ENCODE peak calls at places on chromosomes 1 and 21, in eight cellular contexts. W is CD8-positive, alpha-beta T cell; R is lower lobe of right lung; Y is transverse colon; O is prostate gland; T is upper lobe of right lung; Z is pancreas; D is endodermal cell. M is an unnamed sample.

GRCh38 chr1:59879556-59879955 is 47.0 kb downstream of the CYP2J2 start:
- DNase-seq in T (no peak), Z (peak), O (peak), W (peak), R (peak), Y (peak), D (peak), M (peak)

GRCh38 chr1:184299076-184299790 is 87.6 kb upstream of the C1orf21 start:
- DNase-seq in R (no peak), W (no peak), T (no peak), Y (no peak), O (no peak), Z (no peak), D (no peak), M (no peak)

GRCh38 chr1:68143633-68144032 is 88.7 kb downstream of the WLS start:
- DNase-seq in Y (no peak), W (no peak), Z (no peak), T (no peak), R (no peak), D (no peak), O (no peak), M (no peak)

GRCh38 chr1:240739754-240740153 is 127.8 kb upstream of the GREM2 start:
- DNase-seq in O (no peak), D (no peak), R (no peak), Z (no peak), T (no peak), W (no peak), Y (no peak), M (no peak)

GRCh38 chr1:29708381-29708780 is 472.1 kb downstream of the PTPRU start:
- DNase-seq in O (no peak), W (no peak), Z (no peak), R (no peak), D (no peak), Y (no peak), T (peak), M (no peak)

GRCh38 chr1:151972533-151973270 is 21.0 kb downstream of the S100A10 start:
- DNase-seq in Y (peak), R (no peak), D (peak), T (no peak), Z (peak), W (no peak), O (peak), M (no peak)

GRCh38 chr1:42173155-42173933 is 8.8 kb upstream of the GUCA2A start:
- DNase-seq in T (peak), W (peak), O (peak), Z (peak), R (peak), D (peak), Y (peak), M (no peak)

GRCh38 chr1:71351438-71351837 is 270.6 kb upstream of the ZRANB2 start:
- DNase-seq in O (no peak), R (no peak), Y (no peak), D (no peak), W (no peak), T (no peak), Z (no peak), M (no peak)

GRCh38 chr1:100883963-100884362 is 10.7 kb downstream of the EXTL2 start:
- DNase-seq in O (no peak), D (no peak), R (no peak), T (no peak), Y (no peak), Z (no peak), W (no peak), M (no peak)

GRCh38 chr21:33025471-33026298 is at the start of gene OLIG2:
- DNase-seq in W (no peak), Z (no peak), D (peak), O (no peak), Y (no peak), R (no peak), T (no peak), M (peak)

GRCh38 chr21:33023574-33024277 is 2.0 kb upstream of the OLIG2 start:
- DNase-seq in D (peak), T (no peak), R (no peak), O (no peak), W (no peak), Y (no peak), Z (no peak), M (peak)

GRCh38 chr21:33024278-33025103 is 1.2 kb upstream of the OLIG2 start:
- DNase-seq in D (peak), Z (no peak), Y (no peak), T (no peak), W (no peak), R (no peak), O (no peak), M (no peak)

GRCh38 chr21:33026299-33026858 is 644 bp downstream of the OLIG2 start:
- DNase-seq in T (no peak), D (peak), Z (no peak), W (no peak), O (no peak), R (no peak), Y (no peak), M (no peak)

DNA sequence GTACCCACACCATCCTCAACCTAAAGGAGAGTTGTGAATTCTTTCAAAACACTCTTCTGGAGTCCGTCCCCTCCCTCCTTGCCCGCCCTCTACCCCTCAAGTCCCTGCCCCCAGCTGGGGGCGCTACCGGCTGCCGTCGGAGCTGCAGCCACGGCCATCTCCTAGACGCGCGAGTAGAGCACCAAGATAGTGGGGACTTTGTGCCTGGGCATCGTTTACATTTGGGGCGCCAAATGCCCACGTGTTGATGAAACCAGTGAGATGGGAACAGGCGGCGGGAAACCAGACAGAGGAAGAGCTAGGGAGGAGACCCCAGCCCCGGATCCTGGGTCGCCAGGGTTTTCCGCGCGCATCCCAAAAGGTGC is 647 bp upstream of the OLIG2 start:
- DNase-seq in D (peak), Y (no peak), O (no peak), W (no peak), Z (no peak), R (no peak), T (no peak), M (no peak)
- H3K27ac ChIP-seq in D (no peak), Y (no peak), O (no peak), W (no peak), Z (no peak), R (no peak), T (no peak), M (peak)

GRCh38 chr1:230109871-230110667 is 43.0 kb downstream of the GALNT2 start:
- DNase-seq in W (no peak), O (no peak), Y (peak), Z (no peak), T (no peak), D (peak), R (no peak), M (no peak)
- TF ChIP-seq CTCF in W (peak), O (no peak), Y (no peak), Z (no peak), T (no peak), D (no peak), R (no peak), M (no peak)

GRCh38 chr1:36324322-36324802 is 917 bp upstream of the EVA1B start:
- DNase-seq in Z (no peak), W (no peak), D (no peak), O (no peak), R (no peak), Y (no peak), T (no peak), M (no peak)
- H3K4me3 ChIP-seq in Z (no peak), W (peak), D (peak), O (peak), R (peak), Y (no peak), T (peak), M (peak)

DNA sequence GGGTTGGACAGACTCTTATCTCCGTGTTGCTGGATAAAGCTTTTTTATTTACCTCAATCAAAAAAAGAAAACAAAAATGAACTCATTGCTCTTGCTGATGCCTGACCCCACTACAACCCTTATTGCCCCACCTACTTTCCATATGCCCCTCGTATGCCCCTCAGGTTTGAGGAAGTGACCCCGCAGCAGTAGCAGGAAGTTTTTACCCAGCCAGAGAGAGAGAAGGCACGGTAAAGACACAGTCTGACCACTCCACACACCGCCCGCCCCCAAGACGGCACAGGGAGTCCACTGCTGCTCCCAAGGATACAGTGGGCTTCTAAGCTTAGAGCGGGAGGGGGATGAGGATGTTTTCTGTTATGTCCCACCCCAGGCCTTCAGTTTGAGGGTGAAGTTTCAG is 9.8 kb downstream of the PLEKHO1 start:
- DNase-seq in W (no peak), T (no peak), R (peak), O (no peak), D (no peak), Z (no peak), Y (peak), M (no peak)
- H3K27ac ChIP-seq in W (no peak), T (peak), R (peak), O (peak), D (no peak), Z (no peak), Y (peak), M (peak)

DNA sequence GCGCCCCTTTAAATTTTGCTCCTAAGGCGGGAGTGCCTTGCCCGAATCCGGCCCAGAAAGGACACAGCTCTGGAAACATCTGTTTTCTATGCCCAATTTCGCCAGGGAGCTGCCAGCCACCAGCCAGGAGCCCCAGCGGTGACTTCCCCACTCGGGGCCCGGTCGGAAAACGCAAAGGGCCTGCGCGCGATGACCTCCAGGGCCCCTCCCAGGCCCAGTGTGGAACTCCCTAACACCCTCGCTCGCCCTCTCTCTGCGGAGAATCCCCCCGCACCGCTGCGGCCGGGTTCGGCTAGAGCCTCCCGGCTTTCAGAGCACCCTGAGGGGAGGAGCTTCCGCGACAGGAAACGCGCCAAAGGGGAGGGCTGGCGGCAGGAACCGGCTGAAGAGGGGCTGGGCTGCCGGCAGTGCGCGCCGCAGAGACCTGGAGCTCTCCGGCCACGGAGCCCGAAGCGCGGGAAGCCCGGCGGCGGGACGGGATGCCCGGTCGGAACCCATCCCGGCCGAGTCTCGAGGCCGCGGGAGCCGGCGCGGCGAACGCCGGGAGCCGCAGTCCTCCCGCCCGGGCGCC is 505 bp downstream of the CLSPN start:
- DNase-seq in D (peak), Y (peak), R (peak), Z (peak), O (peak), T (peak), W (peak), M (peak)
- TF ChIP-seq CTCF in D (peak), Y (no peak), R (peak), Z (no peak), O (no peak), T (peak), W (no peak), M (no peak)

GRCh38 chr1:48258106-48258505 is 35.6 kb downstream of the SLC5A9 start:
- DNase-seq in W (no peak), D (no peak), Y (no peak), T (no peak), R (no peak), O (no peak), Z (no peak), M (no peak)
- H3K4me3 ChIP-seq in W (no peak), D (no peak), Y (no peak), T (no peak), R (no peak), O (no peak), Z (no peak), M (no peak)

GRCh38 chr1:61208172-61208571 is 125.8 kb downstream of the NFIA start:
- DNase-seq in D (no peak), Z (no peak), W (no peak), R (no peak), Y (no peak), O (no peak), T (no peak), M (no peak)
- H3K27ac ChIP-seq in D (no peak), Z (no peak), W (no peak), R (no peak), Y (no peak), O (no peak), T (no peak), M (peak)

DNA sequence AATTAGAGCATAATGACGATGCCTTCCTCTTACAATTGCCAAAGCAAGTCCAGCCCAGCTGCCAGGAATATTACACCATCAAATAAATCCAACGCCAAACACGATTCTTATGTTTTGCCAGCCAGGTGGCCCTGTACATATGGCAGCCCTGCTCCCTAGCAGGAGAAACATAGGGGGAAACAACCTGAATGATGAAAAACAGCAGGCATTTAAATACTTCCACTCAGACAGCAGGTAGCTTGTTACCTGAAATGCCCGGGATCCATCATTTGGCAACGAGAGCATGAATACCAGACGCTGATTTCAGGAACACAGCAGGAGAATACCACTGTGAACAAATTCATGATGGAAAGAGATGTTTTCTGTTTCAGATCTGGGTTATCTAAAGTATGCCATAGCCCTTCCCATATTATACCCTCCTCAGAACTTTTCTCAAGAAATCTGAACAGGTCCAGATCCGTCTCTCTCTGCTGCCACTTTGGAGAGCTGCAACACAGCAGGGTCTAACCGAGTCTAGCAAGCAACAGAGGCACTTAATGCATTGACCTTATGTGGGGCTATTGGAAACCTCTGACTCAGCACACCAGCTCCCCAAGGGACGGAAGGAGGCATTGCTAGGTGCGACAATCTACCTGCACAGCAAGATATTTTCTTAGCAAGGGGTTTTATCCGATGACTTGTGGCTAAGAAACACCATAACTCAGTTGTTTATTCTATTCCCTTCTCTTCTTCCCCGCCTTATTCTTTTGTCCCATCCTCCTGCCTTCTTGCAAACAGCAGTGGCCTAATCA is 166.3 kb downstream of the BARHL2 start:
- DNase-seq in O (no peak), Z (no peak), W (no peak), Y (no peak), R (no peak), D (peak), T (no peak), M (no peak)
- TF ChIP-seq CTCF in O (no peak), Z (no peak), W (no peak), Y (no peak), R (no peak), D (peak), T (no peak), M (no peak)